ENCODE peak calls at places on chromosomes 3 and 15, in eight cellular contexts. One of them, this sample, is unnamed.

GRCh38 chr3:55779543-55779942 is 292.4 kb upstream of the WNT5A start:
- DNase-seq in effector memory CD8-positive, alpha-beta T cell: no peak
- DNase-seq in CD8-positive, alpha-beta memory T cell: no peak
- DNase-seq in amniotic stem cell: no peak
- DNase-seq in NAMALWA: no peak
- DNase-seq in RWPE1: no peak
- DNase-seq in ACHN: no peak
- DNase-seq in head of caudate nucleus: no peak
- DNase-seq in this sample: no peak

GRCh38 chr3:58306662-58307286 is 454 bp downstream of the HTD2 start:
- DNase-seq in head of caudate nucleus: peak
- DNase-seq in RWPE1: peak
- DNase-seq in CD8-positive, alpha-beta memory T cell: no peak
- DNase-seq in NAMALWA: peak
- DNase-seq in ACHN: peak
- DNase-seq in amniotic stem cell: no peak
- DNase-seq in effector memory CD8-positive, alpha-beta T cell: no peak
- DNase-seq in this sample: peak

GRCh38 chr3:185934726-185935464 is 2.9 kb downstream of the TRA2B start:
- DNase-seq in CD8-positive, alpha-beta memory T cell: no peak
- DNase-seq in ACHN: no peak
- DNase-seq in NAMALWA: peak
- DNase-seq in RWPE1: no peak
- DNase-seq in head of caudate nucleus: no peak
- DNase-seq in amniotic stem cell: no peak
- DNase-seq in effector memory CD8-positive, alpha-beta T cell: no peak
- DNase-seq in this sample: no peak

GRCh38 chr3:69547457-69548014 is 161.6 kb upstream of the FRMD4B start:
- DNase-seq in NAMALWA: no peak
- DNase-seq in amniotic stem cell: no peak
- DNase-seq in head of caudate nucleus: no peak
- DNase-seq in CD8-positive, alpha-beta memory T cell: no peak
- DNase-seq in RWPE1: no peak
- DNase-seq in ACHN: no peak
- DNase-seq in effector memory CD8-positive, alpha-beta T cell: no peak
- DNase-seq in this sample: no peak

GRCh38 chr3:39255503-39256325 is 24.1 kb downstream of the CX3CR1 start:
- DNase-seq in head of caudate nucleus: peak
- DNase-seq in effector memory CD8-positive, alpha-beta T cell: no peak
- DNase-seq in RWPE1: no peak
- DNase-seq in NAMALWA: peak
- DNase-seq in amniotic stem cell: no peak
- DNase-seq in CD8-positive, alpha-beta memory T cell: no peak
- DNase-seq in ACHN: no peak
- DNase-seq in this sample: no peak

GRCh38 chr3:130480736-130481135 is 36.2 kb upstream of the COL6A6 start:
- DNase-seq in amniotic stem cell: peak
- DNase-seq in RWPE1: peak
- DNase-seq in CD8-positive, alpha-beta memory T cell: no peak
- DNase-seq in head of caudate nucleus: no peak
- DNase-seq in effector memory CD8-positive, alpha-beta T cell: no peak
- DNase-seq in NAMALWA: peak
- DNase-seq in ACHN: peak
- DNase-seq in this sample: peak

GRCh38 chr3:29697989-29698388 is 417.1 kb downstream of the RBMS3 start:
- DNase-seq in amniotic stem cell: no peak
- DNase-seq in ACHN: no peak
- DNase-seq in CD8-positive, alpha-beta memory T cell: no peak
- DNase-seq in NAMALWA: no peak
- DNase-seq in effector memory CD8-positive, alpha-beta T cell: no peak
- DNase-seq in RWPE1: no peak
- DNase-seq in head of caudate nucleus: no peak
- DNase-seq in this sample: no peak

GRCh38 chr15:31372635-31373091 is 46.0 kb downstream of the KLF13 start:
- DNase-seq in amniotic stem cell: no peak
- DNase-seq in head of caudate nucleus: peak
- DNase-seq in effector memory CD8-positive, alpha-beta T cell: no peak
- DNase-seq in NAMALWA: no peak
- DNase-seq in CD8-positive, alpha-beta memory T cell: peak
- DNase-seq in ACHN: no peak
- DNase-seq in RWPE1: peak
- DNase-seq in this sample: peak

GRCh38 chr3:120170223-120170622 is 76.0 kb upstream of the GSK3B start:
- DNase-seq in effector memory CD8-positive, alpha-beta T cell: no peak
- DNase-seq in CD8-positive, alpha-beta memory T cell: no peak
- DNase-seq in amniotic stem cell: peak
- DNase-seq in NAMALWA: no peak
- DNase-seq in head of caudate nucleus: no peak
- DNase-seq in ACHN: peak
- DNase-seq in RWPE1: peak
- DNase-seq in this sample: peak

GRCh38 chr3:112128843-112129727 is 4.0 kb downstream of the GCSAM start:
- DNase-seq in effector memory CD8-positive, alpha-beta T cell: no peak
- DNase-seq in RWPE1: peak
- DNase-seq in CD8-positive, alpha-beta memory T cell: peak
- DNase-seq in amniotic stem cell: no peak
- DNase-seq in head of caudate nucleus: no peak
- DNase-seq in NAMALWA: peak
- DNase-seq in ACHN: no peak
- DNase-seq in this sample: no peak

GRCh38 chr3:125023833-125024560 is 31.8 kb downstream of the HEG1 start:
- DNase-seq in CD8-positive, alpha-beta memory T cell: no peak
- DNase-seq in effector memory CD8-positive, alpha-beta T cell: no peak
- DNase-seq in NAMALWA: no peak
- DNase-seq in RWPE1: no peak
- DNase-seq in ACHN: no peak
- DNase-seq in head of caudate nucleus: no peak
- DNase-seq in amniotic stem cell: no peak
- DNase-seq in this sample: no peak

GRCh38 chr3:34198309-34198708 is 399.9 kb downstream of the PDCD6IP start:
- DNase-seq in amniotic stem cell: no peak
- DNase-seq in head of caudate nucleus: no peak
- DNase-seq in NAMALWA: no peak
- DNase-seq in effector memory CD8-positive, alpha-beta T cell: no peak
- DNase-seq in ACHN: no peak
- DNase-seq in CD8-positive, alpha-beta memory T cell: no peak
- DNase-seq in RWPE1: no peak
- DNase-seq in this sample: no peak

GRCh38 chr15:55230953-55231352 is 34.2 kb upstream of the RSL24D1 start:
- DNase-seq in CD8-positive, alpha-beta memory T cell: no peak
- DNase-seq in effector memory CD8-positive, alpha-beta T cell: no peak
- DNase-seq in RWPE1: no peak
- DNase-seq in NAMALWA: no peak
- DNase-seq in amniotic stem cell: no peak
- DNase-seq in ACHN: no peak
- DNase-seq in head of caudate nucleus: no peak
- DNase-seq in this sample: no peak

GRCh38 chr3:113251817-113252216 is 40.5 kb downstream of the BOC start:
- DNase-seq in NAMALWA: no peak
- DNase-seq in RWPE1: no peak
- DNase-seq in head of caudate nucleus: no peak
- DNase-seq in effector memory CD8-positive, alpha-beta T cell: no peak
- DNase-seq in ACHN: no peak
- DNase-seq in amniotic stem cell: no peak
- DNase-seq in CD8-positive, alpha-beta memory T cell: no peak
- DNase-seq in this sample: no peak

GRCh38 chr15:85615930-85616329 is 178.8 kb downstream of the KLHL25 start:
- DNase-seq in ACHN: peak
- DNase-seq in head of caudate nucleus: no peak
- DNase-seq in amniotic stem cell: no peak
- DNase-seq in RWPE1: peak
- DNase-seq in NAMALWA: peak
- DNase-seq in CD8-positive, alpha-beta memory T cell: no peak
- DNase-seq in effector memory CD8-positive, alpha-beta T cell: peak
- DNase-seq in this sample: peak

GRCh38 chr3:85603378-85603777 is 644.6 kb downstream of the CADM2 start:
- DNase-seq in head of caudate nucleus: no peak
- DNase-seq in effector memory CD8-positive, alpha-beta T cell: no peak
- DNase-seq in NAMALWA: no peak
- DNase-seq in amniotic stem cell: no peak
- DNase-seq in RWPE1: no peak
- DNase-seq in CD8-positive, alpha-beta memory T cell: no peak
- DNase-seq in ACHN: no peak
- DNase-seq in this sample: no peak

GRCh38 chr15:84979651-84980050 is 2.0 kb upstream of the PDE8A start:
- DNase-seq in head of caudate nucleus: peak
- DNase-seq in ACHN: no peak
- DNase-seq in RWPE1: no peak
- DNase-seq in CD8-positive, alpha-beta memory T cell: no peak
- DNase-seq in effector memory CD8-positive, alpha-beta T cell: no peak
- DNase-seq in NAMALWA: no peak
- DNase-seq in amniotic stem cell: no peak
- DNase-seq in this sample: no peak

GRCh38 chr3:129428020-129428381 is 435 bp downstream of the EFCAB12 start:
- DNase-seq in ACHN: no peak
- DNase-seq in RWPE1: no peak
- DNase-seq in head of caudate nucleus: no peak
- DNase-seq in amniotic stem cell: no peak
- DNase-seq in NAMALWA: no peak
- DNase-seq in CD8-positive, alpha-beta memory T cell: no peak
- DNase-seq in effector memory CD8-positive, alpha-beta T cell: no peak
- DNase-seq in this sample: no peak

GRCh38 chr3:182704926-182705325 is 88.4 kb upstream of the ATP11B start:
- DNase-seq in RWPE1: no peak
- DNase-seq in ACHN: no peak
- DNase-seq in amniotic stem cell: no peak
- DNase-seq in head of caudate nucleus: no peak
- DNase-seq in CD8-positive, alpha-beta memory T cell: no peak
- DNase-seq in NAMALWA: no peak
- DNase-seq in effector memory CD8-positive, alpha-beta T cell: no peak
- DNase-seq in this sample: no peak

GRCh38 chr3:46632792-46633191 is 20.5 kb downstream of the FAM240A start:
- DNase-seq in effector memory CD8-positive, alpha-beta T cell: no peak
- DNase-seq in NAMALWA: no peak
- DNase-seq in head of caudate nucleus: no peak
- DNase-seq in ACHN: no peak
- DNase-seq in CD8-positive, alpha-beta memory T cell: no peak
- DNase-seq in amniotic stem cell: no peak
- DNase-seq in RWPE1: no peak
- DNase-seq in this sample: no peak

GRCh38 chr3:42387802-42388651 is 22.4 kb downstream of the LYZL4 start:
- DNase-seq in amniotic stem cell: no peak
- DNase-seq in effector memory CD8-positive, alpha-beta T cell: no peak
- DNase-seq in CD8-positive, alpha-beta memory T cell: no peak
- DNase-seq in ACHN: no peak
- DNase-seq in NAMALWA: no peak
- DNase-seq in RWPE1: no peak
- DNase-seq in head of caudate nucleus: no peak
- DNase-seq in this sample: no peak

GRCh38 chr3:138125548-138126221 is 6.5 kb downstream of the A4GNT start:
- DNase-seq in head of caudate nucleus: no peak
- DNase-seq in RWPE1: no peak
- DNase-seq in effector memory CD8-positive, alpha-beta T cell: no peak
- DNase-seq in ACHN: no peak
- DNase-seq in CD8-positive, alpha-beta memory T cell: no peak
- DNase-seq in NAMALWA: no peak
- DNase-seq in amniotic stem cell: no peak
- DNase-seq in this sample: no peak

GRCh38 chr15:34275154-34275553 is 50.3 kb downstream of the EMC4 start:
- DNase-seq in amniotic stem cell: no peak
- DNase-seq in ACHN: no peak
- DNase-seq in head of caudate nucleus: no peak
- DNase-seq in CD8-positive, alpha-beta memory T cell: no peak
- DNase-seq in effector memory CD8-positive, alpha-beta T cell: no peak
- DNase-seq in NAMALWA: no peak
- DNase-seq in RWPE1: peak
- DNase-seq in this sample: no peak

This sample was measured in A549.